ENCODE peak calls at places on chromosomes 11 and 22, in nine cellular contexts. U, Y, P, H, I, T, Q, E and K are unnamed samples.

GRCh38 chr11:61693897-61694840 is 14.0 kb downstream of the DAGLA start:
- DNase-seq in U (no peak), Y (no peak), P (peak), H (no peak), I (no peak), T (no peak), Q (no peak), E (peak), K (no peak)

GRCh38 chr11:11265994-11266606 is 87.0 kb downstream of the CSNK2A3 start:
- DNase-seq in U (no peak), Y (no peak), P (no peak), H (peak), I (peak), T (peak), Q (peak), E (peak), K (no peak)

GRCh38 chr11:73980001-73980960 is 2.4 kb downstream of the UCP2 start:
- DNase-seq in U (peak), Y (no peak), P (peak), H (no peak), I (peak), T (no peak), Q (peak), E (peak), K (peak)

GRCh38 chr11:36231300-36231699 is 57.9 kb downstream of the COMMD9 start:
- DNase-seq in U (no peak), Y (no peak), P (no peak), H (no peak), I (no peak), T (no peak), Q (no peak), E (no peak), K (peak)

GRCh38 chr11:13238879-13239514 is 38.6 kb upstream of the BMAL1 start:
- DNase-seq in U (no peak), Y (no peak), P (no peak), H (no peak), I (peak), T (no peak), Q (no peak), E (peak), K (peak)

GRCh38 chr11:102114032-102114431 is 3.8 kb downstream of the YAP1 start:
- DNase-seq in U (no peak), Y (no peak), P (no peak), H (no peak), I (no peak), T (no peak), Q (no peak), E (no peak), K (no peak)

GRCh38 chr11:6572215-6572614 is 31.2 kb downstream of the RRP8 start:
- DNase-seq in U (no peak), Y (no peak), P (no peak), H (no peak), I (no peak), T (no peak), Q (no peak), E (no peak), K (no peak)

GRCh38 chr11:72719144-72719543 is 33.1 kb downstream of the ARAP1 start:
- DNase-seq in U (no peak), Y (no peak), P (no peak), H (no peak), I (no peak), T (no peak), Q (no peak), E (no peak), K (no peak)

GRCh38 chr11:2435288-2436012 is 8.9 kb downstream of the TRPM5 start:
- DNase-seq in U (peak), Y (no peak), P (no peak), H (no peak), I (no peak), T (no peak), Q (no peak), E (no peak), K (no peak)

GRCh38 chr11:2704356-2704755 is 4.6 kb upstream of the KCNQ1OT1 start:
- DNase-seq in U (peak), Y (no peak), P (peak), H (no peak), I (no peak), T (no peak), Q (no peak), E (no peak), K (no peak)

GRCh38 chr11:16817321-16817720 is 78.9 kb downstream of the C11orf58 start:
- DNase-seq in U (no peak), Y (no peak), P (no peak), H (no peak), I (no peak), T (no peak), Q (no peak), E (no peak), K (no peak)

GRCh38 chr11:96704847-96705246 is 315.0 kb downstream of the JRKL start:
- DNase-seq in U (no peak), Y (no peak), P (no peak), H (no peak), I (no peak), T (no peak), Q (no peak), E (no peak), K (peak)

GRCh38 chr22:40889116-40889515 is 27.2 kb upstream of the DNAJB7 start:
- DNase-seq in U (no peak), Y (no peak), P (no peak), H (no peak), I (no peak), T (no peak), Q (no peak), E (no peak), K (no peak)

GRCh38 chr11:74179234-74180126 is 8.4 kb downstream of the PPME1 start:
- DNase-seq in U (no peak), Y (no peak), P (no peak), H (no peak), I (no peak), T (no peak), Q (no peak), E (no peak), K (peak)

GRCh38 chr11:724063-724732 is 18.2 kb downstream of the EPS8L2 start:
- DNase-seq in U (peak), Y (no peak), P (no peak), H (no peak), I (peak), T (no peak), Q (no peak), E (no peak), K (no peak)

GRCh38 chr11:8608646-8609045 is 14.6 kb upstream of the STK33 start:
- DNase-seq in U (no peak), Y (peak), P (no peak), H (peak), I (no peak), T (no peak), Q (no peak), E (no peak), K (no peak)

GRCh38 chr22:37267128-37267587 is 15.2 kb upstream of the CYTH4 start:
- DNase-seq in U (peak), Y (no peak), P (no peak), H (no peak), I (peak), T (no peak), Q (peak), E (peak), K (peak)

GRCh38 chr11:61173456-61173855 is 12.2 kb upstream of the VPS37C start:
- DNase-seq in U (no peak), Y (no peak), P (peak), H (no peak), I (peak), T (no peak), Q (no peak), E (no peak), K (peak)

GRCh38 chr11:131677832-131678470 is 307.5 kb downstream of the NTM start:
- DNase-seq in U (no peak), Y (no peak), P (no peak), H (no peak), I (no peak), T (no peak), Q (no peak), E (no peak), K (no peak)

GRCh38 chr11:120096756-120097191 is 41.1 kb downstream of the TRIM29 start:
- DNase-seq in U (no peak), Y (no peak), P (no peak), H (no peak), I (peak), T (no peak), Q (no peak), E (no peak), K (no peak)

GRCh38 chr22:43042101-43042780 is 27.3 kb upstream of the PACSIN2 start:
- DNase-seq in U (no peak), Y (no peak), P (no peak), H (no peak), I (no peak), T (peak), Q (no peak), E (no peak), K (no peak)
- TF ChIP-seq POLR2AphosphoS5 in U (no peak), Y (no peak), P (no peak), H (no peak), I (no peak), T (peak), Q (no peak), E (no peak), K (no peak)

DNA sequence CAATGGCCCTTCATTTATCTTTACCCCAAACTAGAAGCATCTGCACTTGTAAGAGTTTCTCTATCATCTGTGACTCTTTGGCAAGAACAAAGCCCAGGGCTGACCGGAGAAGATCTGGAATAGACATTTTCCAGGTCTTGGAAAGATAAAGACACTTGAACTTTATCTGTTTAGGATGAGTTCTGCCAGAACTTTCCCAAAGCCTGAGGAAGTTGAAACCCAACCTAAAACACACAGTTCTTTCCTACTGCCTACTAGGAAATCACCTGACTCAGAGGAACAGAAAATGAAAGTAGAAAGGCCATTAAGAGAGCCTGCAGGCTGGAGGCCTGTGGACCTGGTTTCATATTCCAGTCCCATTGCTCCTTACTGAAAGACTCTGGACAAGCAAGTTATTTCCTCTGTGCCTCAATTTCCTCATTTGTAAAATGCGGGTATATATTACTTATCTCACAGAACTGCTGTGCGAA is 1.4 kb downstream of the UBE2L6 start:
- DNase-seq in U (no peak), Y (no peak), P (no peak), H (no peak), I (no peak), T (peak), Q (no peak), E (peak), K (peak)
- TF ChIP-seq POLR2AphosphoS5 in U (no peak), Y (peak), P (peak), H (no peak), I (no peak), T (peak), Q (no peak), E (no peak), K (no peak)

GRCh38 chr11:67354314-67355022 is 1.1 kb upstream of the POLD4 start:
- DNase-seq in U (peak), Y (no peak), P (peak), H (peak), I (peak), T (no peak), Q (no peak), E (peak), K (peak)
- TF ChIP-seq POLR2AphosphoS5 in U (peak), Y (peak), P (peak), H (peak), I (peak), T (no peak), Q (no peak), E (peak), K (peak)

DNA sequence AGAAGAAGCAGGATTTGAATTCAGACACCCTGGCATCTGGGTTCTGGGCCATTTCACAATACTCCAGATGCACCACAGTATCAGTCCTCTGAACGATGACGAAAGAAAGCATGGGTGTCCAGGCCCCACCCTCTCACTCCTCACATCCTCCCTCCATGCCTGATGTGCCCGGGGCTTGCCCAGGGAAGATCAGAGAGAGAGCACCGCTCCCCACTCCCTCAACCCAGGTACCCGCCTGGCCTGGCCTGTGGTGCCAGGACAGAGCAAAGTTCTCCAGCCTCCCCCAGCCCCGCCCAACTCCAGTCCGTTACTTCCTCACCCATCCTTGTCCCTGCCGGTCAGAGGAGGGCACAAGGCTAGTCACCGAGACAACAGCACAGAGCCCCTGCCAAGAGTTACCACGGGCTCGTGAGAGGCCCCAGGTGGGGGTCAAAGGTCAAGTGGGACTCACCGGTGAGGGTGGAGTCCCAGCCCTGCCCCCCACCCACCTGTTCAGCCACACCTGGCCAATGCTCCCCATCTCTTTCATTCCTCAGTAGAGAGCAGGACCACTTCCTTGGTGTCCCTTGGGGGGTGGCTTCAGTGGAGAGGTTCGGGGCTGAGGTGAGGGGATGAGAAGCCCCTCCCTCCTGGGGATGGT is 8.1 kb downstream of the BCL9L start:
- DNase-seq in U (peak), Y (no peak), P (peak), H (no peak), I (no peak), T (no peak), Q (no peak), E (peak), K (no peak)
- TF ChIP-seq POLR2AphosphoS5 in U (peak), Y (peak), P (peak), H (peak), I (no peak), T (peak), Q (no peak), E (no peak), K (no peak)

DNA sequence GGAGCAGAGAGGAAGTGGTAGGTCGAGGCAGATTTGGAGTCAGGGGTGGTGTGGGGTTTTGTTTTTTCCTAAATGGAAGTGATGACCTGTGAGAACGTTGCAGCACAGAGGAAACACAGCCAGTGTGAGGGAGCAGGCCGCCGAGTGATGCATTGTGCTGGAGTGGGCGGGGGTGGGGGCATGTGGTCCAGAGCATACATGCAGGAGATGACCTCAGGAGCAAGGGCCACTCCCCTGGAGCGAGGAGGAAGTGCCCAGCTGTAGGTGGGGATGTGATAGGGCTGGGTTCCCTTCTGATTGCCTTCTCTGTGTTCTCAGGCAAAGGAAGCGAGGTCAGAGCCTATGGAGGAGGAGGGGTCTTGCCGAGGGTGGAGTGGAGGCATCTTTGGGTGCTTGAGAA is 81.4 kb downstream of the PPP6R3 start:
- DNase-seq in U (no peak), Y (no peak), P (no peak), H (no peak), I (no peak), T (no peak), Q (no peak), E (no peak), K (no peak)
- TF ChIP-seq POLR2AphosphoS5 in U (peak), Y (no peak), P (no peak), H (no peak), I (no peak), T (no peak), Q (no peak), E (no peak), K (no peak)

GRCh38 chr22:32204856-32205722 is at the start of gene RFPL2:
- DNase-seq in U (no peak), Y (peak), P (no peak), H (peak), I (no peak), T (no peak), Q (no peak), E (peak), K (peak)
- TF ChIP-seq POLR2AphosphoS5 in U (no peak), Y (no peak), P (no peak), H (no peak), I (no peak), T (no peak), Q (no peak), E (no peak), K (no peak)

GRCh38 chr11:126191379-126192073 is 19.9 kb downstream of the RPUSD4 start:
- DNase-seq in U (peak), Y (no peak), P (no peak), H (no peak), I (no peak), T (no peak), Q (no peak), E (no peak), K (no peak)
- TF ChIP-seq POLR2AphosphoS5 in U (no peak), Y (no peak), P (no peak), H (no peak), I (no peak), T (no peak), Q (no peak), E (no peak), K (no peak)

GRCh38 chr11:68677432-68677831 is 6.9 kb upstream of the GAL start:
- DNase-seq in U (no peak), Y (no peak), P (peak), H (peak), I (peak), T (no peak), Q (no peak), E (no peak), K (peak)
- TF ChIP-seq POLR2AphosphoS5 in U (peak), Y (no peak), P (no peak), H (no peak), I (no peak), T (no peak), Q (no peak), E (no peak), K (peak)

DNA sequence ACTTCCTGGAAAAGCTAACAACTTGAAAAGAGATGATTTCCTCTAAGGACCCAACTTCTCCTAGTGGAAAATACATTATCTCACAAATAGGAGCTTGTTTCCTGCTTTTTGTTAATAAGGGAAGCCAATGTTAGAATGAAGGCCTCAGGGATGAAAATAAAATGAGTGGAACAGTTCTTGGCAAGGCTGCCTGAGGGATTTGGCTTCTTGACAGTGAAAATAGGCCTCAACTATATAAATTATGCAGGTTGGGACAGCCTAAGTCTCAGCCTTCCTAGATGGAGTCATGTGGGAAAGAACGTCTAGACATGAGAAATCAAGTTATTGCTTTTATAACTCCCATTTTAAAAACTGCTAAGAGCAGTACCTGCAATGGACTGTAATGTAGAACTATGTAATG is 92.8 kb upstream of the FIBIN start:
- DNase-seq in U (no peak), Y (no peak), P (peak), H (no peak), I (no peak), T (peak), Q (no peak), E (no peak), K (no peak)
- TF ChIP-seq POLR2AphosphoS5 in U (no peak), Y (peak), P (peak), H (no peak), I (no peak), T (peak), Q (no peak), E (no peak), K (no peak)